ENCODE peak calls at places on chromosomes 11 and 22, in five cellular contexts. Y is H1, L is A549, A is HepG2, O is GM12878. T is an unnamed sample.
A peak's percentile ranks its signal among the peaks of the same experiment; 100 is the strongest.

GRCh38 chr11:110509485-110509884 is 79.7 kb downstream of the FDX1 start:
- DNase-seq in Y (no peak), L (no peak), A (no peak), O (no peak), T (no peak)

GRCh38 chr22:50734986-50735738 is 2.8 kb upstream of the ACR start:
- DNase-seq in Y (no peak), L (no peak), A (no peak), O (no peak), T (no peak)

GRCh38 chr22:49752598-49753091 is 75.0 kb downstream of the BRD1 start:
- DNase-seq in Y (no peak), L (no peak), A (no peak), O (no peak), T (no peak)

GRCh38 chr11:55793321-55793720 is 2.0 kb upstream of the OR5D14 start:
- DNase-seq in Y (no peak), L (no peak), A (no peak), O (no peak), T (no peak)

GRCh38 chr11:61549177-61549576 is 31.7 kb downstream of the SYT7 start:
- DNase-seq in Y (no peak), L (no peak), A (no peak), O (no peak), T (no peak)

GRCh38 chr11:130420478-130421198 is 7.8 kb downstream of the ADAMTS8 start:
- DNase-seq in Y (no peak), L (no peak), A (no peak), O (no peak), T (no peak)

GRCh38 chr11:102680945-102681344 is 24.6 kb downstream of the MMP27 start:
- DNase-seq in Y (no peak), L (no peak), A (no peak), O (no peak), T (no peak)

GRCh38 chr11:75565221-75565814 is 3.3 kb downstream of the SERPINH1 start:
- DNase-seq in Y (no peak), L (no peak), A (peak; percentile 57), O (no peak), T (no peak)

GRCh38 chr11:91846002-91846401 is 378.6 kb upstream of the FAT3 start:
- DNase-seq in Y (no peak), L (no peak), A (no peak), O (no peak), T (no peak)

GRCh38 chr11:68010058-68011041 is at the start of gene ALDH3B1:
- DNase-seq in Y (no peak), L (peak; percentile 81), A (peak; percentile 73), O (no peak), T (peak; percentile 80)

GRCh38 chr11:10561043-10561818 is 7.2 kb downstream of the LYVE1 start:
- DNase-seq in Y (no peak), L (no peak), A (peak; percentile 13), O (no peak), T (no peak)

GRCh38 chr11:57458410-57459111 is 1.8 kb upstream of the RTN4RL2 start:
- DNase-seq in Y (no peak), L (no peak), A (no peak), O (no peak), T (peak; percentile 58)

GRCh38 chr11:86492370-86493030 is 117.8 kb downstream of the CCDC81 start:
- DNase-seq in Y (no peak), L (no peak), A (no peak), O (no peak), T (no peak)

GRCh38 chr11:10858505-10859360 is 880 bp upstream of the ZBED5 start:
- DNase-seq in Y (no peak), L (no peak), A (peak; percentile 50), O (peak; percentile 11), T (peak; percentile 31)

GRCh38 chr11:96098511-96099241 is 174.8 kb upstream of the MTMR2 start:
- DNase-seq in Y (no peak), L (no peak), A (peak; percentile 95), O (no peak), T (no peak)

GRCh38 chr11:15547685-15548084 is 433.0 kb downstream of the INSC start:
- DNase-seq in Y (no peak), L (no peak), A (no peak), O (no peak), T (no peak)

GRCh38 chr22:37749223-37749622 is 52.4 kb downstream of the TRIOBP start:
- DNase-seq in Y (no peak), L (no peak), A (no peak), O (no peak), T (no peak)

GRCh38 chr11:72534859-72535547 is 100.7 kb upstream of the CLPB start:
- DNase-seq in Y (no peak), L (no peak), A (no peak), O (no peak), T (no peak)

GRCh38 chr11:104163100-104164027 is 583 bp downstream of the PDGFD start:
- DNase-seq in Y (no peak), L (peak; percentile 15), A (no peak), O (no peak), T (no peak)

GRCh38 chr11:6864436-6864835 is 1.6 kb downstream of the OR10A2 start:
- DNase-seq in Y (no peak), L (no peak), A (no peak), O (no peak), T (no peak)

GRCh38 chr11:76115555-76115954 is 90.7 kb downstream of the WNT11 start:
- DNase-seq in Y (no peak), L (no peak), A (no peak), O (no peak), T (no peak)

GRCh38 chr11:97764605-97765004 is 1256.1 kb upstream of the CNTN5 start:
- DNase-seq in Y (no peak), L (no peak), A (no peak), O (no peak), T (no peak)

GRCh38 chr11:111387318-111387863 is 8.3 kb upstream of the POU2AF1 start:
- DNase-seq in Y (no peak), L (no peak), A (no peak), O (no peak), T (no peak)

GRCh38 chr11:117842131-117842941 is 17.8 kb upstream of the FXYD2 start:
- DNase-seq in Y (no peak), L (no peak), A (no peak), O (no peak), T (no peak)

GRCh38 chr11:17531818-17532131 is 12.4 kb downstream of the USH1C start:
- DNase-seq in Y (no peak), L (no peak), A (peak; percentile 33), O (no peak), T (no peak)

GRCh38 chr11:17714356-17714854 is 5.0 kb upstream of the MYOD1 start:
- DNase-seq in Y (no peak), L (no peak), A (no peak), O (no peak), T (no peak)

DNA sequence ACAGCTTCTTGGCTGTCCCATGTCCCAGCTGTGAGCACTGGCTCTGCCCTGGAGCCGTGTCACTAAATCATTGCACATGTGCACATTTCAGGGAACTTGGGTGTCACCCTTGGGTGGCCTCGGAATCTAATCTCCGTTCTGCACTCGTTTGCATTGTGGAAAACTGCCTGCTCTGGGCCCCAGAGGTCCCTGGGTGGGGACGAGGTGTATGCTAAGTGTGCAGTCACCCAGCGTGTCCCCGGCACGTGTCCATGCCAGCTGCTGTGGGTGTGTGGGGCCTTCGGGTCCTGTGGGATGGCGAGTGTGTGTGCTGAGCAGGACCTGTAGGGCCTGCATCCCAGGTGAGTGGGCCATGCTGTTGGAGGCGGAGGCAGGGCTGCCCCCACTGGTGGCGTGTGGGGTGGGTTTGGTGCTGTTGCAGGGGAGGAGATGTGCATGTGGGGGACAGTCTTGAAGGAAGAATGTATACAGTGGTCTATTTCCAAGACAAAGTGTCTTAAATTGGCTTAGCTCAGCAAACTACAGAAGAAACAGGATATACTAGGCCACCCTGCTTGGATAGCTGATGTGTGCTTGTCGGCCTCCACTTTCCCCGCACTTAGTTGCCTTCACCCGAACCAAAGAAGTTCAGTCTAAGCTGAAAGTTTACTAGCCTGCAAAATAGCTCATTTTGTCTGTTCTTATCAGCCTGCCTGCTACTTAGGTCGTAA is 14.6 kb downstream of the TANGO2 start:
- DNase-seq in Y (no peak), L (no peak), A (no peak), O (no peak), T (peak; percentile 82)
- TF ChIP-seq HDAC2 in Y (no peak), L (no peak), A (no peak), O (no peak), T (peak; percentile 85)

DNA sequence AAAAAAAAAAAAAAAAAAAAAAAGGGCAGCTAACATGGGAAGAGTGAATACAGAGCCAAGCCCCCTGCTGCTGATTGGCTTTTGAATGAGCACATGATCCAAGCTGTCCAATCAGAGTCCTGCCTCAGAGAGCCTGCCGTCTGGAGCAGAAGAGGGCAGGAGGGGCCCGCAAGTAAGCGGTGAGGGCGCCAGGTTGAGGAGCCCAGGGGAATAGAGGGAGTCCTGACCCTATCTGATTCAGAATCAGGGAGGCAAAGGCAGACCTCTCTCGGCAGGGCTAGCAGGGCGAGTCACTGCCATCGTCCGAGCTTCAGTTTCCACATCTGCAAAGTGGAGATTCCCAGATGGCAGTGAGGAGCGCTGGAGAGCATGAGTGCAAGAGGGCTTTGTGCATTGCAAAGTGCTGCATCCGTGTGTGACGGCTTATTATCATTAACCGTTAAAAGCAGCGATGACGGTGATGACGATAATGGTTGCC is 68.8 kb upstream of the ATXN10 start:
- DNase-seq in Y (no peak), L (no peak), A (peak; percentile 24), O (no peak), T (peak; percentile 88)
- TF ChIP-seq HDAC2 in Y (no peak), L (no peak), A (no peak), O (no peak), T (no peak)

GRCh38 chr11:36703055-36703404 is 105.0 kb upstream of the RAG2 start:
- DNase-seq in Y (no peak), L (no peak), A (no peak), O (no peak), T (no peak)

GRCh38 chr11:36693139-36693845 is 95.3 kb upstream of the RAG2 start:
- DNase-seq in Y (no peak), L (no peak), A (no peak), O (no peak), T (no peak)

GRCh38 chr11:36702330-36703054 is 104.5 kb upstream of the RAG2 start:
- DNase-seq in Y (peak; percentile 10), L (peak; percentile 73), A (peak; percentile 63), O (peak; percentile 41), T (peak; percentile 41)

GRCh38 chr11:36699271-36699670 is 101.2 kb upstream of the RAG2 start:
- DNase-seq in Y (no peak), L (no peak), A (no peak), O (no peak), T (no peak)
- TF ChIP-seq HDAC2 in Y (no peak), L (no peak), A (no peak), O (no peak), T (no peak)

GRCh38 chr11:13247606-13248320 is 29.8 kb upstream of the BMAL1 start:
- DNase-seq in Y (no peak), L (no peak), A (no peak), O (no peak), T (no peak)

GRCh38 chr11:13251961-13252360 is 25.6 kb upstream of the BMAL1 start:
- DNase-seq in Y (no peak), L (no peak), A (no peak), O (no peak), T (no peak)

GRCh38 chr11:13249177-13249576 is 28.4 kb upstream of the BMAL1 start:
- DNase-seq in Y (no peak), L (no peak), A (no peak), O (no peak), T (no peak)

DNA sequence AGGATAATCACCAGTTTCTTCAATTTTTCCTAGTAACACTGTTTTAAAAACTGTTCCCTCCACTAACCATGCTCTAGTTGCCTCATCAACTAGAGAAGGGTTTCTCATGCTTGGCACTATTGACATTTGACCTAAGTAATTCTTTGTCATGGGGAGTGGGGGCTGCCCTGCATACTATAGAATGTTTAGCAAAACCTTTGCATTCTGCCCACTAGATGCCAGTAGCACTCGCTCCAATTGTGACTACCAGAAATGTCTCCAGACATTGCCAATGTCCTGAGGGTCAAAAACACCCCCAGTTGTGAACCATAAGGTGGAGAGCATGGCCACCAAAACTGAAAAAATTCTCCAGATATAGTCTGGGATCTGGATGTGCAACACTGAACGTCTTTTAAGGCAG is 27.6 kb upstream of the BMAL1 start:
- DNase-seq in Y (no peak), L (no peak), A (no peak), O (no peak), T (no peak)
- TF ChIP-seq HDAC2 in Y (no peak), L (no peak), A (no peak), O (no peak), T (no peak)